ENCODE peak calls at places on chromosomes 6 and 20, in four cellular contexts. H is A549, S is GM12878, U is HepG2. W is an unnamed sample.
A peak's percentile ranks its signal among the peaks of the same experiment; 100 is the strongest.

GRCh38 chr20:31494131-31494530 is 19.0 kb downstream of the REM1 start:
- ATAC-seq in S (no peak), H (peak; percentile 61), U (peak; percentile 86), W (no peak)

GRCh38 chr20:51299413-51299812 is 243.1 kb downstream of the NFATC2 start:
- ATAC-seq in U (no peak), H (no peak), S (no peak), W (no peak)

GRCh38 chr6:6803180-6803978 is 214.9 kb downstream of the LY86 start:
- ATAC-seq in S (peak; percentile 77), H (peak; percentile 41), U (no peak), W (no peak)

GRCh38 chr6:39223535-39223934 is 5.7 kb downstream of the KCNK5 start:
- ATAC-seq in H (no peak), S (no peak), U (no peak), W (no peak)

GRCh38 chr6:129475477-129476247 is 234.3 kb downstream of the ARHGAP18 start:
- ATAC-seq in S (no peak), H (no peak), U (peak; percentile 95), W (no peak)

GRCh38 chr6:75424610-75425548 is 68.7 kb downstream of the FILIP1 start:
- ATAC-seq in U (no peak), H (no peak), S (peak; percentile 45), W (no peak)

GRCh38 chr6:11830520-11830919 is 51.9 kb upstream of the ADTRP start:
- ATAC-seq in U (no peak), S (no peak), H (no peak), W (no peak)

GRCh38 chr6:37516076-37516919 is 16.6 kb upstream of the CCDC167 start:
- ATAC-seq in H (no peak), S (peak; percentile 94), U (peak; percentile 49), W (peak; percentile 44)

GRCh38 chr20:10511507-10512231 is 76.6 kb downstream of the SLX4IP start:
- ATAC-seq in H (peak; percentile 95), S (peak; percentile 98), U (peak; percentile 96), W (peak; percentile 96)

GRCh38 chr20:63546686-63547483 is 664 bp downstream of the SRMS start:
- ATAC-seq in H (no peak), S (no peak), U (no peak), W (no peak)

DNA sequence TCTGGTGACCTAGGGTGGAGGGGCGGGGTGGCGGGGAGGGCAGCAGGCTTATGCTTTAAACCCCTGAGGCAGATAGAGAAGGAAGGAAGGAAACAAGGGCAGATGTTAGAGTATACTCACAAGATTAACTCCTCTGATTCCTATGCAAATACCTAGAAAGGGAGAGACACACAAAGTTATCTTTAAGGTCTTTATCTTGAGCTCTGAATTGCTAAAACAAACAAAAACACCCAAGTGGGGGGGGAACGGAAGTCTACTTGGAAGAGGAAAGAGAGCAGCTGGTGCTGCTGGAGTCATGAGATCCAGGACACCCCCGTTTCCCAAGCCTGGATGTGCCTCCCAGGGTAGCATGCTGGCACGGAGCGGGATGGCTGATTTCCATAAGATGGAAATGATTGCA is 43.4 kb downstream of the PLAGL1 start:
- ATAC-seq in U (no peak), H (no peak), S (no peak), W (no peak)
- TF ChIP-seq EP300 in U (no peak), H (no peak), S (no peak), W (no peak)

DNA sequence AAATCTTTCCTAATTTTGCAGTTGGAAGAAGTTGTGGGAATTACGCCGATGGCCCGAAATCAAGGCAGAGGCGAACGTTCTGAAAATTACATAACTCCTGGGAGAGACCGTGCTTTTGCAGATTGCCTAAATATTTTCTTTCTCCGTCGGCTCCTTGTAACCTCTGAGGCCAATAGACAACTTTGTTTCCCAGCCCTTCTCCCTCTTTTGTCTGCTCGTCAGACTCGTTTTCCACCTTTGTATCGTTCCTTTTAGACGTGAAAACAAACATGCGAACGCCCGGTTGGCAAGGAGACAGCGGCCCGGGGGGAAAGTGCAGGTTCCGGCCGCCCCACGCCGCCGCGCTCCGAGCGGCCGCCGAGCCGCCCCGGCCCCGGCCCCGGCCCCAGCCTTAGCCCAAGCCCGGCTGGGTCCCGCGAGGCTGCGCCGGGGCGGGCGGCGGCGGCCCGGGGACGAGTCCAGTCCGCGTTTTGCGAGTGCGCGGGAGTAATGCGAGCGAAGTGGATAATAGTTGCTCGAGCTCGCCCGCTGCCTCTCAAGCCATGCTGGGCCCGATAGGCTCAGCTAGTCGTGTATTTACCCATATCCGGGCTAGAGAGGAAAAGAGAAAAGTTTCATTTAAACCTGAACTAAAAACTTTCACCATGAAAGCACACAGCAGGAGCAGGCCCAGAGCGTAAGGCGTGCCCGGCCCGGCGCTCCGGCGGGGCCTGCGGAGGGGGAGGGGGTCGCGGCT is at the start of gene ARID1B:
- ATAC-seq in U (peak; percentile 77), S (peak; percentile 59), H (peak; percentile 62), W (peak; percentile 82)
- TF ChIP-seq POLR2A in U (peak; percentile 89), S (peak; percentile 76), H (peak; percentile 36), W (peak; percentile 51)

DNA sequence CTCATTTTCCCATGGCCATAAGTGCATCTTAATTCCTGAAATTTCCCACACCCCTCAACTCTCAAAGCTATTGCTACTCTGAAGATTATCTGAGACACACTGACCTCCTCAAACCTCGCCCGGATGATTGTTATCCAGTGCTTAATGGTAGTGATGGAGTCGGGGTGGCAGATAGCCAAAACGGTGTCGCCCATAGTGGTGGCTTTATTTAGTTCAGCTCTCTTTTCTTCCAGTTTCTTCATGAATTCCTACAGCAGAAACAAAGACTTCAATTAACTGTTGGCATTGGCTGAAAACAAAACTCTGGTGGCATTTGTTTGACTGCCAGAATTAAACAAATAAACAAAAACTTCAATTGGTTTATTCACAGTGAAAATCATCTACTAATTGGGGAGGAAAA is 165.4 kb downstream of the DST start:
- ATAC-seq in S (no peak), H (no peak), U (no peak), W (no peak)
- TF ChIP-seq EP300 in S (no peak), H (no peak), U (no peak), W (no peak)

DNA sequence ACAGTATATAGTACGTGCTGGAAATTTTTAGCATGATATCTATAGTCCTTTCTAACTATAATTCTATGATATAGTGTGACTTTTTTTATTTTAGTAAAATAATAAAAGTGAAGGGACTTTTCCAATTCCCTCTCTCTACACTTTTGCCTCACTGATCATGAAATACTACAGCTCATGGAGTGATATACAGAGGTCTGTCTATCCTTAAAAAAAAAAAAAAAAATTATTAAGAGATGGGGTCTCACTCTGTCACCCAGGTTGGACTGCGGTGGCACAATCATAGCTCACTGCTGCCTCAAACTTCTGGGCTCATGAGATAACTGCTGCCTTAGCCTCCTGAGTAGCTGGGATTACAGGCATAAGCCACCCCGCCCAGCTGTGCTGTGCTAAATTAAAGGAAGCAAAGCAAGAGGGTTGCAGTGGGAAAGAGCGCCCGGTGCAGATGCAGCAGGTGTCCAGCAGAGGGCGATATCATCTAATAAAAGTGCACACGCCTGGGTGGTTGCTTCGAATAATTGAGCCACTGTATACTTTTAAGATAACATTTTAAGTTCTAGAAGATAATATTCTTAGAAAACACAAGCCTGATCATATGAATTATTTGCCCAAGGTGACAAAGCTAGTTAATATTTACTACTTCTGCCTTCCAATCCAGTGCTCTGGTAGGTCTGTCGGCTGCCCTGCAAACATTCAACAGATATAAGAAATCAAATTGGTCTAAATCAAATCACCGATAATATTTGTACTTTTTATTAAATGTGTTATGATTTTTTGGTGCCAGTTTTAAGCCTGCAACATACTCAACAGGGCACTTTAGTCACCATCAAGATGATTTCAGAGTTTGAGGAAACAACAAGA is 94.9 kb upstream of the NT5E start:
- ATAC-seq in H (peak; percentile 91), S (peak; percentile 99), U (peak; percentile 95), W (peak; percentile 76)
- TF ChIP-seq POLR2A in H (no peak), S (no peak), U (no peak), W (no peak)

GRCh38 chr6:46098678-46099077 is 31.1 kb upstream of the ENPP4 start:
- ATAC-seq in S (no peak), U (peak; percentile 91), H (no peak), W (no peak)
- TF ChIP-seq EP300 in S (no peak), U (no peak), H (no peak), W (no peak)

GRCh38 chr20:38033330-38034107 is at the start of the genes RPRD1B and TTI1:
- ATAC-seq in U (peak; percentile 92), H (peak; percentile 98), S (peak; percentile 83), W (peak; percentile 97)
- TF ChIP-seq POLR2A in U (peak; percentile 96), H (peak; percentile 56), S (peak; percentile 87), W (no peak)

GRCh38 chr20:3783068-3783489 is 1.8 kb upstream of the SPEF1 start:
- ATAC-seq in U (no peak), H (no peak), S (no peak), W (no peak)

GRCh38 chr20:3783516-3784225 is 2.4 kb upstream of the SPEF1 start:
- ATAC-seq in U (no peak), S (no peak), H (no peak), W (no peak)

GRCh38 chr20:3782597-3782996 is 1.3 kb upstream of the SPEF1 start:
- ATAC-seq in U (no peak), H (no peak), S (no peak), W (no peak)

GRCh38 chr20:3778976-3779375 is 2.3 kb downstream of the SPEF1 start:
- ATAC-seq in S (no peak), H (no peak), U (no peak), W (no peak)

GRCh38 chr20:3781153-3781910 is at the start of gene SPEF1:
- ATAC-seq in U (peak; percentile 80), S (peak; percentile 84), H (peak; percentile 67), W (peak; percentile 82)
- TF ChIP-seq EP300 in U (no peak), S (no peak), H (no peak), W (no peak)

DNA sequence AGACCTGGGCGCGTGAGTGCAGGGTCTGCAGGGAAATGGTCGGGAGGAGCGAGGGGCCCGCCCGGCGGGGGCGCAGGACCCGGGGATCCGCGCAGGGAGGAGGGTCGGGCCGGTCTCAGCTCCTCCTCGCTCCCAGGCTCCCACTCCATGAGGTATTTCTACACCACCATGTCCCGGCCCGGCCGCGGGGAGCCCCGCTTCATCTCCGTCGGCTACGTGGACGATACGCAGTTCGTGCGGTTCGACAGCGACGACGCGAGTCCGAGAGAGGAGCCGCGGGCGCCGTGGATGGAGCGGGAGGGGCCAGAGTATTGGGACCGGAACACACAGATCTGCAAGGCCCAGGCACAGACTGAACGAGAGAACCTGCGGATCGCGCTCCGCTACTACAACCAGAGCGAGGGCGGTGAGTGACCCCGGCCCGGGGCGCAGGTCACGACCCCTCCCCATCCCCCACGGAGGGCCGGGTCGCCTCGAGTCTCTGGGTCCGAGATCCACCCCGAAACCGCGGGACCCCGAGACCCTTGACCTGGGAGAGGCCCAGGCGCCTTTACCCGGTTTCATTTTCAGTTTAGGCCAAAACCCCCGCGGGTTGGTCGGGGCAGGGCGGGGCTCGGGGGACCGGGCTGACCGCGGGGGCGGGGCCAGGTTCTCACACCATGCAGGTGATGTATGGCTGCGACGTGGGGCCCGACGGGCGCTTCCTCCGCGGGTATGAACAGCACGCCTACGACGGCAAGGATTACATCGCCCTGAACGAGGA is 54.3 kb upstream of the HLA-A start:
- ATAC-seq in U (peak; percentile 31), H (no peak), S (peak; percentile 92), W (peak; percentile 89)
- TF ChIP-seq POLR2A in U (no peak), H (no peak), S (peak; percentile 83), W (no peak)

GRCh38 chr6:48983377-48983776 is 479.7 kb downstream of the MMUT start:
- ATAC-seq in S (no peak), U (no peak), H (no peak), W (no peak)
- TF ChIP-seq EP300 in S (no peak), U (no peak), H (no peak), W (no peak)

W was measured in gastroesophageal sphincter.